ENCODE peak calls at places on chromosomes 1 and 21, in four cellular contexts. One of them, this sample, is unnamed.

GRCh38 chr1:43930168-43930948 is 3.2 kb upstream of the ARTN start:
- DNase-seq in D341Med: peak; percentile 57
- DNase-seq in cardiac fibroblast: no peak
- DNase-seq in NCI-H187 treated with DMSO at 0.1 percent for 48 hours: no peak
- DNase-seq in this sample: no peak

GRCh38 chr1:201597551-201598230 is 58.8 kb downstream of the NAV1 start:
- DNase-seq in cardiac fibroblast: no peak
- DNase-seq in NCI-H187 treated with DMSO at 0.1 percent for 48 hours: peak; percentile 62
- DNase-seq in D341Med: peak; percentile 42
- DNase-seq in this sample: no peak

GRCh38 chr21:27094182-27094948 is 127.5 kb upstream of the ADAMTS5 start:
- DNase-seq in D341Med: no peak
- DNase-seq in NCI-H187 treated with DMSO at 0.1 percent for 48 hours: no peak
- DNase-seq in cardiac fibroblast: peak; percentile 39
- DNase-seq in this sample: no peak

GRCh38 chr1:11893907-11894251 is 32.3 kb downstream of the KIAA2013 start:
- DNase-seq in cardiac fibroblast: peak; percentile 55
- DNase-seq in NCI-H187 treated with DMSO at 0.1 percent for 48 hours: no peak
- DNase-seq in D341Med: peak; percentile 88
- DNase-seq in this sample: peak; percentile 47

GRCh38 chr1:183247931-183248330 is 61.9 kb downstream of the LAMC2 start:
- DNase-seq in D341Med: no peak
- DNase-seq in NCI-H187 treated with DMSO at 0.1 percent for 48 hours: no peak
- DNase-seq in cardiac fibroblast: no peak
- DNase-seq in this sample: no peak

GRCh38 chr1:28091043-28091781 is 2.8 kb upstream of the EYA3 start:
- DNase-seq in cardiac fibroblast: peak; percentile 82
- DNase-seq in NCI-H187 treated with DMSO at 0.1 percent for 48 hours: no peak
- DNase-seq in D341Med: peak; percentile 55
- DNase-seq in this sample: peak; percentile 76

GRCh38 chr1:85122169-85122568 is 73.9 kb upstream of the MCOLN3 start:
- DNase-seq in NCI-H187 treated with DMSO at 0.1 percent for 48 hours: no peak
- DNase-seq in D341Med: no peak
- DNase-seq in cardiac fibroblast: no peak
- DNase-seq in this sample: no peak

GRCh38 chr1:163912491-163912890 is 590.7 kb downstream of the NUF2 start:
- DNase-seq in cardiac fibroblast: no peak
- DNase-seq in NCI-H187 treated with DMSO at 0.1 percent for 48 hours: no peak
- DNase-seq in D341Med: no peak
- DNase-seq in this sample: no peak

GRCh38 chr1:56304975-56305374 is 274.4 kb downstream of the PLPP3 start:
- DNase-seq in NCI-H187 treated with DMSO at 0.1 percent for 48 hours: no peak
- DNase-seq in D341Med: no peak
- DNase-seq in cardiac fibroblast: peak; percentile 82
- DNase-seq in this sample: no peak

This sample was measured in trophoblast cell.